ENCODE peak calls at places on chromosomes 4 and X, in five cellular contexts. O is IMR-90, K is mammary epithelial cell, C is SK-N-SH, N is GM23248. U is an unnamed sample.

GRCh38 chr4:5772528-5773270 is 61.7 kb downstream of the EVC start:
- DNase-seq in O (no peak), K (peak), C (no peak), N (no peak), U (no peak)

GRCh38 chr4:190020790-190021717 is 6.0 kb downstream of the FRG2 start:
- DNase-seq in O (peak), K (peak), C (peak), N (peak), U (no peak)

GRCh38 chr4:118772149-118773081 is 63.5 kb downstream of the SEC24D start:
- DNase-seq in O (peak), K (peak), C (no peak), N (peak), U (peak)

GRCh38 chrX:104370089-104370488 is 115.4 kb upstream of the ESX1 start:
- DNase-seq in O (no peak), K (peak), C (peak), N (peak), U (no peak)

GRCh38 chrX:39050427-39050826 is 249.2 kb downstream of the MID1IP1 start:
- DNase-seq in O (no peak), K (no peak), C (no peak), N (no peak), U (no peak)

GRCh38 chrX:109742722-109743121 is 9.7 kb upstream of the ACSL4 start:
- DNase-seq in O (no peak), K (no peak), C (no peak), N (no peak), U (no peak)

GRCh38 chr4:121370729-121371325 is 10.0 kb downstream of the QRFPR start:
- DNase-seq in O (peak), K (peak), C (peak), N (peak), U (peak)

GRCh38 chrX:153882086-153882498 is 3.9 kb downstream of the L1CAM start:
- DNase-seq in O (peak), K (peak), C (peak), N (peak), U (no peak)

GRCh38 chr4:2728806-2729532 is 27.2 kb downstream of the TNIP2 start:
- DNase-seq in O (no peak), K (no peak), C (no peak), N (no peak), U (no peak)

GRCh38 chr4:147029296-147029695 is 83.6 kb upstream of the TTC29 start:
- DNase-seq in O (no peak), K (no peak), C (no peak), N (no peak), U (no peak)

GRCh38 chr4:186724048-186724860 is 598 bp upstream of the FAT1 start:
- DNase-seq in O (peak), K (peak), C (peak), N (peak), U (no peak)

GRCh38 chrX:137031039-137031438 is 2.8 kb downstream of the GPR101 start:
- DNase-seq in O (no peak), K (no peak), C (no peak), N (no peak), U (no peak)

GRCh38 chr4:10416441-10416840 is 40.8 kb downstream of the ZNF518B start:
- DNase-seq in O (no peak), K (no peak), C (no peak), N (no peak), U (no peak)

GRCh38 chrX:142001934-142002333 is 98.2 kb downstream of the MAGEC1 start:
- DNase-seq in O (no peak), K (no peak), C (no peak), N (no peak), U (no peak)

GRCh38 chr4:2049381-2049780 is 9.7 kb upstream of the NAT8L start:
- DNase-seq in O (no peak), K (no peak), C (no peak), N (no peak), U (no peak)

GRCh38 chrX:116732214-116732613 is 269.4 kb upstream of the CT83 start:
- DNase-seq in O (no peak), K (no peak), C (no peak), N (no peak), U (no peak)
- H3K9ac ChIP-seq in O (no peak), K (no peak), C (no peak), N (no peak), U (no peak)

DNA sequence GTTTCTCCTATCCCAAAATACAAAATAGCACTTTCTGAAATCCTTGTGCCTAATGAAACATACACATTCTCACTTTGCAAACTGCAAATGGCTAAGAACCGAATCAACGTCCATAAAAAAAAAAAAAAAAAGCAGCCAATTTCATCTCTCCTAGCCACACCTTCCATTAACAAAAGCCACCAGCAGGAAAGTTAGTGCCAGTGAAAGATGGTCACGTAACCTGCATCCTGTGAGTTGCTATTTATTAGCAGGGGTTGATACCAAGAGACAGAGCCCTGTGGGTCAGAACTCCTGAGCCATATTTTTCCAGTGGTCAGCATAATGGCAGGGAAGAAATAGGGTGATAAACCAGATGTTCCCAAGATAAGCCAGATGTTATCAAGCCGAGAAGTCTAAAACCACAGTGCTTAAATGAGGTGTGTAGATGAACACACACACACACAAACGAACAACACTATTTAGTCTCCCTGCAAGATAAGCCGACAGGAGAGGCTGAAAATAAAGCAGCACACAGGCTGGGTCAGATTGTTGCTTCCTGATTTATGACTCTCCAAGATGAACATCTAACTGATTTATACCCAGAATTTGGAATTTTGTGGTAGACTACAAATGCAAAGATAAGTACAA is 11.5 kb downstream of the PPARGC1A start:
- DNase-seq in O (no peak), K (no peak), C (no peak), N (no peak), U (no peak)
- H3K27ac ChIP-seq in O (no peak), K (no peak), C (no peak), N (no peak), U (no peak)

GRCh38 chrX:120309873-120310730 is 1.2 kb downstream of the TMEM255A start:
- DNase-seq in O (no peak), K (no peak), C (peak), N (peak), U (no peak)

GRCh38 chrX:120310861-120311631 is at the start of gene TMEM255A:
- DNase-seq in O (no peak), K (no peak), C (peak), N (peak), U (no peak)

GRCh38 chrX:120308558-120308957 is 2.7 kb downstream of the TMEM255A start:
- DNase-seq in O (no peak), K (no peak), C (no peak), N (no peak), U (no peak)

GRCh38 chrX:120308959-120309872 is 2.0 kb downstream of the TMEM255A start:
- DNase-seq in O (peak), K (peak), C (peak), N (peak), U (peak)

GRCh38 chrX:120311632-120312000 is 355 bp upstream of the TMEM255A start:
- DNase-seq in O (no peak), K (no peak), C (no peak), N (no peak), U (no peak)
- H3K4me2 ChIP-seq in O (no peak), K (no peak), C (no peak), N (no peak), U (no peak)

GRCh38 chrX:15694968-15695451 is 30.4 kb upstream of the CLTRN start:
- DNase-seq in O (no peak), K (no peak), C (no peak), N (no peak), U (no peak)
- H3K9ac ChIP-seq in O (no peak), K (no peak), C (no peak), N (no peak), U (no peak)

GRCh38 chr4:7832331-7832730 is 107.3 kb downstream of the AFAP1 start:
- DNase-seq in O (no peak), K (no peak), C (no peak), N (no peak), U (no peak)

GRCh38 chr4:7831858-7832257 is 107.8 kb downstream of the AFAP1 start:
- DNase-seq in O (no peak), K (no peak), C (no peak), N (no peak), U (no peak)

GRCh38 chr4:7830747-7831146 is 108.9 kb downstream of the AFAP1 start:
- DNase-seq in O (no peak), K (no peak), C (no peak), N (no peak), U (no peak)

GRCh38 chr4:7829687-7830580 is 109.7 kb downstream of the AFAP1 start:
- DNase-seq in O (no peak), K (no peak), C (no peak), N (no peak), U (no peak)

GRCh38 chr4:7831330-7831729 is 108.3 kb downstream of the AFAP1 start:
- DNase-seq in O (peak), K (no peak), C (no peak), N (peak), U (peak)
- H3K27ac ChIP-seq in O (peak), K (no peak), C (peak), N (peak), U (peak)

GRCh38 chr4:153232768-153233167 is 28.5 kb downstream of the TRIM2 start:
- DNase-seq in O (no peak), K (peak), C (no peak), N (peak), U (no peak)
- H3K4me2 ChIP-seq in O (no peak), K (no peak), C (peak), N (no peak), U (no peak)

GRCh38 chr4:128220286-128221235 is 67.1 kb downstream of the PGRMC2 start:
- DNase-seq in O (peak), K (peak), C (peak), N (peak), U (peak)
- H3K9ac ChIP-seq in O (no peak), K (no peak), C (peak), N (peak), U (no peak)

GRCh38 chr4:54731552-54731951 is 73.8 kb downstream of the KIT start:
- DNase-seq in O (no peak), K (no peak), C (no peak), N (no peak), U (no peak)
- H3K27ac ChIP-seq in O (no peak), K (no peak), C (no peak), N (no peak), U (no peak)

DNA sequence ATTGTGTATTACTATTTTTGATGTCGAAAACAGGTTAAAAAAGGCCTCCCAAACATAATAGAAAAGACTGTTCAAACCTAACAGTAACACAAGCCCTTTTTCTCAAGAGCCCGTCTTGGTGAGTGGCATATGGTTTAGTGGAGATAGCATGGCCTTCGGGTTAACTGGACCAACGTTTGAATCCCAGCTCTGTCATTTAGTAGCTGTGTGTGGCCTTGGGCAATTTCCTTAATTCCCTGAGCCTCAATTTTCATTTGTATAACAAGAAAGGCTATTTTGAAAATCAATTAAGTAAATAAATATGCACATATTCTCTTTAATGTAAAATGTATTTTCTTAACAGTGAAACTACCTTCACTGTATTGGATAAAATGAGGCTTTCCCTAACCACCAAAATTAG is 62.3 kb downstream of the HELT start:
- DNase-seq in O (no peak), K (no peak), C (no peak), N (no peak), U (no peak)
- H3K4me2 ChIP-seq in O (no peak), K (no peak), C (no peak), N (no peak), U (no peak)

U was measured in endothelial cell of umbilical vein.